ENCODE peak calls at places on chromosomes 11 and 22, in seven cellular contexts. One of them, this sample, is unnamed.

GRCh38 chr22:43471606-43472135 is 59.9 kb downstream of the MPPED1 start:
- DNase-seq in GM10248: no peak
- DNase-seq in A549: no peak
- DNase-seq in Peyer's patch: no peak
- DNase-seq in H9: no peak
- DNase-seq in Panc1: no peak
- DNase-seq in HCT116: no peak
- DNase-seq in this sample: no peak

GRCh38 chr11:59011672-59012071 is 72.4 kb downstream of the GLYATL1 start:
- DNase-seq in GM10248: no peak
- DNase-seq in A549: no peak
- DNase-seq in Peyer's patch: no peak
- DNase-seq in H9: peak; percentile 66
- DNase-seq in Panc1: no peak
- DNase-seq in HCT116: no peak
- DNase-seq in this sample: peak; percentile 6

GRCh38 chr11:122676638-122677037 is 21.1 kb downstream of the UBASH3B start:
- DNase-seq in GM10248: no peak
- DNase-seq in A549: peak; percentile 34
- DNase-seq in Peyer's patch: no peak
- DNase-seq in H9: no peak
- DNase-seq in Panc1: no peak
- DNase-seq in HCT116: peak; percentile 48
- DNase-seq in this sample: no peak

GRCh38 chr11:134516529-134516928 is 104.5 kb upstream of the B3GAT1 start:
- DNase-seq in GM10248: no peak
- DNase-seq in A549: no peak
- DNase-seq in Peyer's patch: peak; percentile 43
- DNase-seq in H9: no peak
- DNase-seq in Panc1: no peak
- DNase-seq in HCT116: no peak
- DNase-seq in this sample: peak; percentile 38

GRCh38 chr11:78226684-78227680 is 38.3 kb downstream of the USP35 start:
- DNase-seq in GM10248: no peak
- DNase-seq in A549: no peak
- DNase-seq in Peyer's patch: no peak
- DNase-seq in H9: no peak
- DNase-seq in Panc1: no peak
- DNase-seq in HCT116: no peak
- DNase-seq in this sample: no peak

GRCh38 chr11:117929568-117930207 is 486 bp upstream of the TMPRSS13 start:
- DNase-seq in GM10248: no peak
- DNase-seq in A549: no peak
- DNase-seq in Peyer's patch: peak; percentile 29
- DNase-seq in H9: no peak
- DNase-seq in Panc1: no peak
- DNase-seq in HCT116: no peak
- DNase-seq in this sample: no peak

GRCh38 chr11:65452806-65453490 is 30.4 kb downstream of the NEAT1 start:
- DNase-seq in GM10248: no peak
- DNase-seq in A549: peak; percentile 65
- DNase-seq in Peyer's patch: no peak
- DNase-seq in H9: no peak
- DNase-seq in Panc1: no peak
- DNase-seq in HCT116: no peak
- DNase-seq in this sample: no peak

GRCh38 chr11:59189986-59190385 is 18.1 kb downstream of the DTX4 start:
- DNase-seq in GM10248: no peak
- DNase-seq in A549: no peak
- DNase-seq in Peyer's patch: no peak
- DNase-seq in H9: no peak
- DNase-seq in Panc1: no peak
- DNase-seq in HCT116: no peak
- DNase-seq in this sample: no peak

GRCh38 chr11:129694538-129694937 is 121.1 kb upstream of the TMEM45B start:
- DNase-seq in GM10248: peak; percentile 17
- DNase-seq in A549: no peak
- DNase-seq in Peyer's patch: no peak
- DNase-seq in H9: no peak
- DNase-seq in Panc1: no peak
- DNase-seq in HCT116: no peak
- DNase-seq in this sample: no peak

GRCh38 chr11:68328374-68329091 is 16.1 kb downstream of the LRP5 start:
- DNase-seq in GM10248: no peak
- DNase-seq in A549: no peak
- DNase-seq in Peyer's patch: no peak
- DNase-seq in H9: peak; percentile 65
- DNase-seq in Panc1: no peak
- DNase-seq in HCT116: no peak
- DNase-seq in this sample: peak; percentile 57

GRCh38 chr11:27357250-27357649 is 5.8 kb downstream of the CCDC34 start:
- DNase-seq in GM10248: no peak
- DNase-seq in A549: no peak
- DNase-seq in Peyer's patch: no peak
- DNase-seq in H9: no peak
- DNase-seq in Panc1: no peak
- DNase-seq in HCT116: no peak
- DNase-seq in this sample: no peak

GRCh38 chr11:119626910-119627305 is 102.1 kb downstream of the NECTIN1 start:
- DNase-seq in GM10248: no peak
- DNase-seq in A549: no peak
- DNase-seq in Peyer's patch: no peak
- DNase-seq in H9: peak; percentile 23
- DNase-seq in Panc1: no peak
- DNase-seq in HCT116: no peak
- DNase-seq in this sample: no peak

GRCh38 chr11:95434489-95435057 is 203.6 kb upstream of the SESN3 start:
- DNase-seq in GM10248: no peak
- DNase-seq in A549: no peak
- DNase-seq in Peyer's patch: no peak
- DNase-seq in H9: no peak
- DNase-seq in Panc1: no peak
- DNase-seq in HCT116: no peak
- DNase-seq in this sample: no peak

GRCh38 chr11:112128483-112129121 is 35.3 kb downstream of the IL18 start:
- DNase-seq in GM10248: no peak
- DNase-seq in A549: peak; percentile 76
- DNase-seq in Peyer's patch: peak; percentile 86
- DNase-seq in H9: no peak
- DNase-seq in Panc1: no peak
- DNase-seq in HCT116: peak; percentile 87
- DNase-seq in this sample: no peak

GRCh38 chr11:120096326-120096725 is 41.6 kb downstream of the TRIM29 start:
- DNase-seq in GM10248: no peak
- DNase-seq in A549: no peak
- DNase-seq in Peyer's patch: peak; percentile 30
- DNase-seq in H9: no peak
- DNase-seq in Panc1: no peak
- DNase-seq in HCT116: no peak
- DNase-seq in this sample: no peak

DNA sequence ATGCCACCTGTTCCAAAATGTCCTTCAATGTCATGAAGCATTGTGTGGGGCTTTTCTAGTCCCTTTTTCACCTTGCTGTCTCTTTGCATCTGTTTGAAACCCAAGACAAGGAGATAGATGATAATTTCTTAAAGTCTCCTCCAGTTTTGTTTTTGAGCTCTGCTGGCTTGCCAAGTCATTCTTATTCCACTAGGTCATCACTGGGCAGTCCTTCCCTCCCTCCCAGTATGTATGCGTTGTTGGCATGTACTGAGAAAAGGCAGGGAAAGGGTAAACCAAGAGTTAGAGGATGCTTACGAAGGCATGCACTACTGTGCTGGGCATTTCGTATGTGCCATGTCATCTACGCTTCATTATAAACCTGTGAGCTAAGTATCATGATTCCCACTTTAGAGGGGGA is 78.6 kb downstream of the PARVA start:
- DNase-seq in GM10248: no peak
- DNase-seq in A549: no peak
- DNase-seq in Peyer's patch: no peak
- DNase-seq in H9: no peak
- DNase-seq in Panc1: no peak
- DNase-seq in HCT116: no peak
- DNase-seq in this sample: no peak
- TF ChIP-seq CTCF in GM10248: no peak
- TF ChIP-seq CTCF in A549: no peak
- TF ChIP-seq CTCF in Peyer's patch: no peak
- TF ChIP-seq CTCF in H9: no peak
- TF ChIP-seq CTCF in Panc1: no peak
- TF ChIP-seq CTCF in HCT116: no peak
- TF ChIP-seq CTCF in this sample: no peak

DNA sequence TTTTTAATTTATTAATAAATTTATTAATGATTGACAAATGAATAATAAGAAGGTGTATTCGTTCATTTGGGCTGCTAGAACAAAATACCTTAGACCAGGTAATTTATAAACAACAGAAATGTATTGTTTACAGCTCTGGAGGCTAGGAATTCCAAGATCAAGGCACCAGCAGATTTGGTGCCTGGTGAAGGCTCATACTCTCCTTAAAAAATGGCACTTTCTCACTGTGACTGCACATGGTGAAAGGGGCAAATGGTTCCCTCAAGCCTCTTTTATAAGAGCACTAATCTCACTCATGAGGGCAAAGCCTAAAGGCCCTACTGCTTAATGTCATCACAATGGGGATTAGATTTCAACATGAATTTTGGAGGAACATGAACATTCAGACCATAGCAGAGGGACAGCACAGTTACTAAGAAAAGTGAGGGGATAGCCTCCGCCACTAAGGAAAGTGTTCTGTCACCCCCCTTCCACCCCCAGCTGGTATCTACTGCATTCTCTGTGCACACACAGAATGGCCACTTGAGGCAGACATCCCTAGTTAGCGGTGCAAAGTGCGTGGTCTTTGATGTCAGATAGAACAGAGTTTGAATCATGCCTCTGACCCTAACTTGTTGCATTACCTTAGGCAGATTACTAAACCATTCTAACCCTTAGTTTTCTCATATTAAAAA is 47.2 kb upstream of the CEP295 start:
- DNase-seq in GM10248: no peak
- DNase-seq in A549: peak; percentile 19
- DNase-seq in Peyer's patch: no peak
- DNase-seq in H9: peak; percentile 47
- DNase-seq in Panc1: no peak
- DNase-seq in HCT116: peak; percentile 43
- DNase-seq in this sample: no peak
- TF ChIP-seq CTCF in GM10248: peak; percentile 3
- TF ChIP-seq CTCF in A549: peak; percentile 9
- TF ChIP-seq CTCF in Peyer's patch: no peak
- TF ChIP-seq CTCF in H9: peak; percentile 60
- TF ChIP-seq CTCF in Panc1: peak; percentile 41
- TF ChIP-seq CTCF in HCT116: peak; percentile 75
- TF ChIP-seq CTCF in this sample: no peak

GRCh38 chr11:63766501-63767270 is 1.9 kb downstream of the ZFTA start:
- DNase-seq in GM10248: no peak
- DNase-seq in A549: no peak
- DNase-seq in Peyer's patch: no peak
- DNase-seq in H9: no peak
- DNase-seq in Panc1: no peak
- DNase-seq in HCT116: no peak
- DNase-seq in this sample: peak; percentile 16

GRCh38 chr11:63769044-63769718 is 606 bp upstream of the ZFTA start:
- DNase-seq in GM10248: peak; percentile 69
- DNase-seq in A549: no peak
- DNase-seq in Peyer's patch: peak; percentile 53
- DNase-seq in H9: no peak
- DNase-seq in Panc1: no peak
- DNase-seq in HCT116: no peak
- DNase-seq in this sample: peak; percentile 60

GRCh38 chr11:63768232-63769043 is at the start of gene ZFTA:
- DNase-seq in GM10248: peak; percentile 89
- DNase-seq in A549: peak; percentile 51
- DNase-seq in Peyer's patch: peak; percentile 69
- DNase-seq in H9: peak; percentile 73
- DNase-seq in Panc1: no peak
- DNase-seq in HCT116: no peak
- DNase-seq in this sample: peak; percentile 85

GRCh38 chr11:63765688-63766241 is 2.8 kb downstream of the ZFTA start:
- DNase-seq in GM10248: no peak
- DNase-seq in A549: no peak
- DNase-seq in Peyer's patch: no peak
- DNase-seq in H9: no peak
- DNase-seq in Panc1: no peak
- DNase-seq in HCT116: no peak
- DNase-seq in this sample: peak; percentile 17

DNA sequence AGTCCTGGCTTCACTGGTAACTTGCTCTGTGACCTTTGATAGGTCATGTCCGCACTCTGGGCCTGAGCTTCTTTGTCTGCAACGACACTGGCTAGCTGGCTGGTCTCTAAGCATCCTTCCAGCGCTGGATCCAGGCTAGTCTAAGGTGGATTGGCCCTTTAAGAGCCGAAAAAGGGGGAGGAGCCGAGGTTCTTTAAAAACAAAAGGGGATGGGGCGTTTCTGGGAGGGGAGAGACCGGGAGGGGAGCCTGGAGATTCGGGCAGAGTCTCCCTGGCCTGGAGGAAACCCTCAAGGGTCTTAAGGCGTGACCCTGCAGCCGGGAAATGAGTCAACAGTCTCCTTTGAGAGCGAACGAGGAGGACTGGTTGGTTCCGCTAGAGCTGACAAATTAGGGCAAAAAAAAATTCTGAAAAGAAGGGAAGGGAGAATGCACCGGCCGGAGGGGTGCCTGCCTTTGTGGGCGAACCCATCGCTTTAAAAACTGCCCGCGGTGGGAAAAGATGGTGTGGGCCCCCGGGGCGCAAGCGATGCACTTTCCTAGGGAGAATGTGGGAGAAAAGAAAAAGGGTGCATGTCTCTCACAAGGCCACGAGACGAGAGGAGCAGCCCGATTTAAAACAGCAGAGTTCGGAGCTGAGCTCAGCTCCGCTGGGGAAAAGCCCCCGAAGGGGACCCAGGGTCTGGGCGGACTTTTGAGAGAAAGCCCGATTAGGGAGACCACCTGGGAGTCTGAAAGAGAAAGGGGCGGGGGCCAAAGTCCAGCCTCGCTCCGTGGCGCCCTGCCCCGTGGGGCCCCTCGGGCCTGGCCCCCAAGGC is 952 bp downstream of the ZFTA start:
- DNase-seq in GM10248: peak; percentile 69
- DNase-seq in A549: peak; percentile 57
- DNase-seq in Peyer's patch: peak; percentile 57
- DNase-seq in H9: peak; percentile 90
- DNase-seq in Panc1: no peak
- DNase-seq in HCT116: peak; percentile 38
- DNase-seq in this sample: peak; percentile 68
- TF ChIP-seq CTCF in GM10248: no peak
- TF ChIP-seq CTCF in A549: no peak
- TF ChIP-seq CTCF in Peyer's patch: no peak
- TF ChIP-seq CTCF in H9: no peak
- TF ChIP-seq CTCF in Panc1: no peak
- TF ChIP-seq CTCF in HCT116: no peak
- TF ChIP-seq CTCF in this sample: no peak

DNA sequence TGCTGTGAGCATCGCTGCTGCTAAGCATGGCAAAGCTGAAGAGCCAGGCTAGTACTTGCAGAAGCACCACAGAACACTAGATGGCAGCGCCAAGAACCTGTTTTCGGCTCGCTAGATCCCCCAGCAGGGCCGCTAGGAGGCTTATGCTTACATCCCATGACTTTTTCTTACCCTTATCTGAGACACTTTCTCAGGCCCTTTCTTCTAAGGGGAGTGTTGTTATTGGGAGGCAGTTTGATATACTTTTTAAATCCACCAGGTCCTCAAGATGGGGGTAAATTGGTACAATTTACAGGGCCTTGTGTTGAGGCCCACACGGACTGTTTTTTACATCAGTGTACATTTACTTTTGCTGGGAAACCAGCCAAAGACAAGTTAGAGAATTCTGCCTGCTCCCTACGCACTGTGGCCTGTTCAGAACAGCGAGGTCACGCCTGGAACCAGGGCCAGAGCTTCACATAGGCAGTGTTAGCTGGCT is 4.0 kb downstream of the TRIM6 start:
- DNase-seq in GM10248: peak; percentile 77
- DNase-seq in A549: peak; percentile 92
- DNase-seq in Peyer's patch: peak; percentile 56
- DNase-seq in H9: peak; percentile 81
- DNase-seq in Panc1: peak; percentile 82
- DNase-seq in HCT116: peak; percentile 81
- DNase-seq in this sample: peak; percentile 55
- TF ChIP-seq CTCF in GM10248: peak; percentile 90
- TF ChIP-seq CTCF in A549: peak; percentile 90
- TF ChIP-seq CTCF in Peyer's patch: peak; percentile 19
- TF ChIP-seq CTCF in H9: peak; percentile 92
- TF ChIP-seq CTCF in Panc1: peak; percentile 98
- TF ChIP-seq CTCF in HCT116: peak; percentile 95
- TF ChIP-seq CTCF in this sample: peak; percentile 76